ENCODE peak calls at places on chromosome 2, in nine cellular contexts. Y is fibroblast of lung; I is K562; K is heart left ventricle; A is tibial nerve; N is astrocyte; P is A549; T is left ventricle myocardium inferior; V is effector memory CD4-positive, alpha-beta T cell. Z is an unnamed sample.

GRCh38 chr2:178241852-178242551 is 47.7 kb downstream of the OSBPL6 start:
- DNase-seq in Y (peak; percentile 98), P (peak; percentile 86), A (peak; percentile 72), I (no peak), K (peak; percentile 41), N (peak; percentile 96), V (no peak), T (peak; percentile 25), Z (no peak)

GRCh38 chr2:157182834-157183396 is 74.6 kb upstream of the GALNT5 start:
- DNase-seq in A (no peak), K (no peak), Y (peak; percentile 97), T (no peak), P (peak; percentile 91), N (peak; percentile 86), V (no peak), I (no peak), Z (no peak)

GRCh38 chr2:222355860-222356259 is 57.1 kb upstream of the PAX3 start:
- DNase-seq in Y (peak; percentile 1), N (peak; percentile 37), V (no peak), T (no peak), A (no peak), P (no peak), I (no peak), K (peak; percentile 24), Z (no peak)

GRCh38 chr2:241944821-241945220 is 75.3 kb downstream of the RTP5 start:
- DNase-seq in V (no peak), P (no peak), I (no peak), T (no peak), N (no peak), A (no peak), Y (no peak), K (no peak), Z (no peak)

GRCh38 chr2:28408764-28409599 is 16.3 kb downstream of the FOSL2 start:
- DNase-seq in K (no peak), V (peak; percentile 70), Y (peak; percentile 69), T (no peak), P (no peak), I (no peak), A (no peak), N (peak; percentile 97), Z (no peak)

GRCh38 chr2:83221258-83221657 is 1237.8 kb downstream of the SUCLG1 start:
- DNase-seq in P (no peak), N (peak; percentile 2), I (no peak), Y (peak; percentile 67), A (no peak), T (no peak), K (no peak), V (no peak), Z (no peak)

GRCh38 chr2:218896501-218897393 is 16.1 kb downstream of the WNT10A start:
- DNase-seq in A (no peak), P (no peak), T (no peak), V (peak; percentile 88), Y (no peak), I (no peak), K (no peak), N (peak; percentile 41), Z (no peak)

GRCh38 chr2:60172801-60173200 is 380.7 kb downstream of the BCL11A start:
- DNase-seq in K (no peak), A (no peak), V (no peak), T (no peak), I (no peak), N (no peak), Y (no peak), P (no peak), Z (no peak)

GRCh38 chr2:237408280-237408679 is 5.7 kb downstream of the COL6A3 start:
- DNase-seq in K (peak; percentile 57), T (peak; percentile 45), I (no peak), N (peak; percentile 52), A (no peak), V (no peak), P (no peak), Y (peak; percentile 76), Z (peak; percentile 70)

GRCh38 chr2:96873651-96874096 is 3.8 kb upstream of the SEMA4C start:
- DNase-seq in N (no peak), I (peak; percentile 43), V (no peak), T (peak; percentile 76), Y (no peak), A (peak; percentile 36), P (no peak), K (peak; percentile 87), Z (peak; percentile 68)

GRCh38 chr2:191318729-191319078 is 73.5 kb downstream of the MYO1B start:
- DNase-seq in N (peak; percentile 69), V (no peak), Y (peak; percentile 83), T (no peak), A (no peak), P (peak; percentile 75), I (no peak), K (no peak), Z (no peak)

GRCh38 chr2:225157052-225157451 is 114.8 kb upstream of the DOCK10 start:
- DNase-seq in I (no peak), T (no peak), V (no peak), Y (no peak), A (no peak), P (no peak), N (no peak), K (no peak), Z (no peak)

GRCh38 chr2:43484323-43484930 is 111.4 kb downstream of the THADA start:
- DNase-seq in Y (peak; percentile 95), P (peak; percentile 85), T (no peak), N (peak; percentile 66), V (no peak), K (no peak), I (peak; percentile 35), A (no peak), Z (no peak)

GRCh38 chr2:9306910-9307309 is 100.3 kb downstream of the ASAP2 start:
- DNase-seq in Y (no peak), N (no peak), I (no peak), P (no peak), A (no peak), K (no peak), V (no peak), T (no peak), Z (no peak)

GRCh38 chr2:149598014-149598395 is 10.4 kb upstream of the MMADHC start:
- DNase-seq in N (no peak), I (no peak), T (no peak), Y (no peak), P (peak; percentile 18), K (no peak), A (no peak), V (no peak), Z (no peak)
- H3K4me3 ChIP-seq in N (peak overlapping the region; percentile 12), I (no peak overlapping the region), T (peak overlapping the region; percentile 39), Y (peak overlapping the region; percentile 37), P (peak overlapping the region; percentile 17), K (peak overlapping the region; percentile 53), A (peak overlapping the region; percentile 27), V (no peak overlapping the region), Z (peak overlapping the region; percentile 41)

GRCh38 chr2:45257820-45258219 is 248.6 kb upstream of the SIX2 start:
- DNase-seq in V (no peak), P (no peak), T (no peak), N (no peak), I (no peak), A (no peak), K (no peak), Y (no peak), Z (no peak)
- H3K27ac ChIP-seq in V (no peak overlapping the region), P (no peak overlapping the region), T (no peak overlapping the region), N (no peak overlapping the region), I (no peak overlapping the region), A (no peak overlapping the region), K (no peak overlapping the region), Y (no peak overlapping the region), Z (no peak overlapping the region)

GRCh38 chr2:217873371-217873770 is 129.4 kb downstream of the TNS1 start:
- DNase-seq in V (no peak), N (no peak), K (no peak), T (no peak), Y (no peak), P (no peak), I (no peak), A (no peak), Z (no peak)

GRCh38 chr2:217868911-217869334 is 133.9 kb downstream of the TNS1 start:
- DNase-seq in T (no peak), V (no peak), K (no peak), N (peak; percentile 64), P (no peak), Y (no peak), I (no peak), A (no peak), Z (no peak)

GRCh38 chr2:217868265-217868892 is 134.4 kb downstream of the TNS1 start:
- DNase-seq in A (no peak), T (no peak), N (no peak), P (no peak), V (no peak), Y (no peak), K (no peak), I (no peak), Z (no peak)

GRCh38 chr2:217872319-217872718 is 130.5 kb downstream of the TNS1 start:
- DNase-seq in I (no peak), T (no peak), P (no peak), N (no peak), Y (no peak), A (no peak), V (no peak), K (no peak), Z (no peak)

DNA sequence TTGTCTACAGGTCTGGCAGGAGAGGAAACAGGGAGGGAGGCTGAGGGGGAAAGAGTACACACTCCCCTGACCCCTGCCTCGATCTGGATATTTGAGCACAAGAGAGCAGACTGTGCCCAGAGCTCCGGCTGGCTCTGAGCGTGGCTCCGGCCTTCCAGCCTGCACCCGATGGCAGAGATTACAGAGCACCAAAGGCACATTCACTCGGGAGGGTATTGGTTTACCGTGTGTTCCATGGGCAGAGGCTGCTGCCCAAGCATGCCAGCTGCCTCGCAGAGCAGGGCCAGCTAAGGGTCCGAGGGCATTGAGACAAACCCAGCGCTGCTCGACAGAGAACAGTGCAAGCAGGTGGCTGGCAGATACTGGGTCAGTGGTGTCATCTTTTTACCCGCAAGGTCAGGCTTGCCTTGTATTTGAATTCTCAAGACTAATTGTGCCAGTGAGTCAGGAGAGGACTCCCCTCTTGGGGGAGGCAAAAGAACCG is 132.2 kb downstream of the TNS1 start:
- DNase-seq in P (no peak), T (no peak), N (no peak), I (no peak), A (no peak), K (no peak), Y (no peak), V (no peak), Z (peak; percentile 86)
- H3K4me1 ChIP-seq in P (no peaks in the 10 kb centered on the region), T (peaks cover 73% of the 10 kb centered on the region), N (peaks cover 8% of the 10 kb centered on the region), I (no peaks in the 10 kb centered on the region), A (no peaks in the 10 kb centered on the region), K (no peaks in the 10 kb centered on the region), Y (no peaks in the 10 kb centered on the region), V (no peaks in the 10 kb centered on the region), Z (peaks cover 63% of the 10 kb centered on the region)

DNA sequence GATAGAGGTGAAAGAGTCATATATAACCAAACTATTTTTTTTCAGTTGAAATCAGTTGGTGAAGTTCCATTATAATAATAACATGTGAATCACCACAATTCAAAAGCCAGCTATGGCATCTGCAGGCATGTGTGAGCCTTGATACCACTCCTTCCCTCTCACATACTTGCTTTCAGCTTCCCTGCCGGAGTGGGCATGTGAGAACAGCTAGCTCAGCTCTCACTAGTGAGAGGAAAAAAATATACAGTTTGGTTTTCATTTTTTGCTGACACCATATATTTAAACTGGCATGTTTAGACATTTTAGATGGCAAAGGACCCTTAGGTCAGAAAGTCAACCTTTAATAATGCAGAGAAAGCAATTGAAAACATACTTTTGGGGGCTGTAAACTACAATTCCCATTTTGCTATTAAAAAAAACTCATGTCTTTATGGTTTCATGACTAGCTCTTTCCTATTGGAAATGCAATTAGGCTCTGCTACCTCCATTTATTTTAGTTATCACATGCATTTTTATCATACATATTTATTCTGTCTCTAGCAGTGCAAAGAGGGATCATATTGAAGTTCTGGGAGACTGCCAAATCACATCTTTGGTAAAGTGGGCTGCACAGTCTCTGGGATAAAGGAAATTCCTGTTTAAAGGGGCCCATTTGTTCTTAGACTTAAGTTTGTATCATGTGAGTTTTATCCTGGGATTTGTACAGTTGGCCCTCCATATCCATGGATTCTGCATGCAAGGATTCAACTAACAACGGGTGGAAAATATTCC is 33.2 kb upstream of the SLC40A1 start:
- DNase-seq in K (peak; percentile 46), T (no peak), A (no peak), Y (peak; percentile 53), P (peak; percentile 37), I (no peak), N (peak; percentile 54), V (no peak), Z (no peak)
- H3K4me3 ChIP-seq in K (peak overlapping the region; percentile 22), T (peak overlapping the region; percentile 53), A (no peak overlapping the region), Y (peak overlapping the region; percentile 54), P (peak overlapping the region; percentile 37), I (peak overlapping the region; percentile 10), N (peak overlapping the region; percentile 43), V (no peak overlapping the region), Z (peak overlapping the region; percentile 62)

Z was measured in psoas muscle.